ENCODE peak calls at places on chromosomes 12 and 14, in nine cellular contexts. R is lower leg skin, X is AG04450, U is kidney, L is fibroblast of mammary gland, M is uterus, E is suprapubic skin, Z is brain microvascular endothelial cell, W is A549. Q is an unnamed sample.

GRCh38 chr14:47149326-47149725 is 497.7 kb upstream of the RPL10L start:
- DNase-seq in R (no peak), X (no peak), U (no peak), L (no peak), M (no peak), E (no peak), Z (peak; percentile 61), W (no peak), Q (peak; percentile 18)

GRCh38 chr14:88986146-88986841 is 161.8 kb downstream of the TTC8 start:
- DNase-seq in R (no peak), X (peak; percentile 58), U (no peak), L (peak; percentile 92), M (no peak), E (no peak), Z (peak; percentile 88), W (peak; percentile 84), Q (peak; percentile 79)

GRCh38 chr12:116455540-116456306 is 103.5 kb upstream of the MAP1LC3B2 start:
- DNase-seq in R (peak; percentile 94), X (peak; percentile 78), U (peak; percentile 84), L (peak; percentile 98), M (peak; percentile 93), E (peak; percentile 87), Z (peak; percentile 97), W (peak; percentile 93), Q (peak; percentile 97)

GRCh38 chr12:68538722-68539614 is 71.7 kb upstream of the RAP1B start:
- DNase-seq in R (no peak), X (no peak), U (peak; percentile 85), L (peak; percentile 70), M (peak; percentile 68), E (peak; percentile 84), Z (peak; percentile 62), W (no peak), Q (peak; percentile 78)

GRCh38 chr14:82621881-82622450 is 1088.3 kb upstream of the SEL1L start:
- DNase-seq in R (no peak), X (no peak), U (no peak), L (no peak), M (no peak), E (no peak), Z (no peak), W (no peak), Q (no peak)

GRCh38 chr12:102896067-102896466 is 21.0 kb downstream of the PAH start:
- DNase-seq in R (no peak), X (no peak), U (no peak), L (no peak), M (no peak), E (no peak), Z (no peak), W (no peak), Q (no peak)

GRCh38 chr14:36238666-36239363 is 62.3 kb upstream of the PTCSC3 start:
- DNase-seq in R (no peak), X (peak; percentile 23), U (no peak), L (peak; percentile 92), M (no peak), E (no peak), Z (peak; percentile 60), W (no peak), Q (peak; percentile 44)

GRCh38 chr14:62532186-62532585 is 513.1 kb downstream of the KCNH5 start:
- DNase-seq in R (no peak), X (no peak), U (no peak), L (no peak), M (no peak), E (no peak), Z (no peak), W (no peak), Q (peak; percentile 14)

GRCh38 chr12:113103756-113104450 is 31.7 kb downstream of the RASAL1 start:
- DNase-seq in R (no peak), X (no peak), U (peak; percentile 76), L (no peak), M (no peak), E (no peak), Z (no peak), W (peak; percentile 36), Q (no peak)

GRCh38 chr14:34220921-34221320 is 241.1 kb downstream of the SPTSSA start:
- DNase-seq in R (no peak), X (no peak), U (no peak), L (no peak), M (no peak), E (no peak), Z (no peak), W (no peak), Q (no peak)

GRCh38 chr12:98296462-98297079 is 218.8 kb upstream of the TMPO start:
- DNase-seq in R (no peak), X (no peak), U (no peak), L (no peak), M (no peak), E (no peak), Z (no peak), W (no peak), Q (no peak)

GRCh38 chr12:3489057-3489456 is 1.9 kb upstream of the PRMT8 start:
- DNase-seq in R (no peak), X (no peak), U (no peak), L (peak; percentile 50), M (no peak), E (no peak), Z (peak; percentile 78), W (no peak), Q (peak; percentile 22)

GRCh38 chr12:125329239-125330238 is 264.3 kb downstream of the AACS start:
- DNase-seq in R (peak; percentile 76), X (no peak), U (no peak), L (no peak), M (no peak), E (no peak), Z (no peak), W (no peak), Q (no peak)

GRCh38 chr12:125336246-125336645 is 271.0 kb downstream of the AACS start:
- DNase-seq in R (no peak), X (no peak), U (no peak), L (no peak), M (no peak), E (no peak), Z (no peak), W (no peak), Q (no peak)

GRCh38 chr12:125332900-125333299 is 267.7 kb downstream of the AACS start:
- DNase-seq in R (peak; percentile 28), X (no peak), U (no peak), L (no peak), M (no peak), E (no peak), Z (no peak), W (no peak), Q (no peak)

GRCh38 chr12:125331342-125332052 is 266.3 kb downstream of the AACS start:
- DNase-seq in R (peak; percentile 45), X (no peak), U (no peak), L (no peak), M (no peak), E (no peak), Z (no peak), W (no peak), Q (peak; percentile 0)

GRCh38 chr12:125330645-125331341 is 265.6 kb downstream of the AACS start:
- DNase-seq in R (peak; percentile 88), X (no peak), U (peak; percentile 79), L (peak; percentile 6), M (peak; percentile 22), E (no peak), Z (peak; percentile 9), W (peak; percentile 44), Q (peak; percentile 34)
- H3K4me3 ChIP-seq in R (no peak overlapping the region), X (peak overlapping the region; percentile 36), U (peak overlapping the region; percentile 58), L (no peak overlapping the region), M (no peak overlapping the region), E (peak overlapping the region; percentile 40), Z (peak overlapping the region; percentile 41), W (peak overlapping the region; percentile 39), Q (peak overlapping the region; percentile 38)

DNA sequence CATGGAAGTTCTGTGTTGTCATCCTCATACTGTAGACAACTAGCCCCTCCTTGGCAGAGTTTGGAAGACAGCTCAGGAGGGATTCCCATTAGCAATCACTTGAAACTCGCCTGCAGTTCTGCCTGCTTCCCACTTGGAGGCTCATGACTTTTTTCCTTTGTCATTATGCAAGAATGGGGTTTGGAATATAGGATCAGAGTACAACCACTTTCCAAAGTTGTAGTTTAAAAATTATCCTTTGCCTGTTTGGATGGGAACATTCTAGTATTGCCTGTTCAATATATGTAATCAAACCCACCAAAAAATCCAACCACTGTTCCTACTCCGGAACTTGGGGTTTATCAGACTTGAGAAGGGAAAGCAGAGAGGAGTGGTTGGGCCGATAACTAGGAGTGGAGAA is 2.1 kb upstream of the GPD1 start:
- DNase-seq in R (no peak), X (peak; percentile 42), U (no peak), L (peak; percentile 59), M (no peak), E (no peak), Z (no peak), W (peak; percentile 57), Q (peak; percentile 56)
- TF ChIP-seq CTCF in R (no peak), X (peak; percentile 64), U (peak; percentile 32), L (peak; percentile 57), M (peak; percentile 17), E (no peak), Z (peak; percentile 69), W (peak; percentile 30), Q (peak; percentile 54)

GRCh38 chr12:85425926-85426325 is 145.9 kb downstream of the ALX1 start:
- DNase-seq in R (no peak), X (no peak), U (no peak), L (no peak), M (no peak), E (no peak), Z (no peak), W (no peak), Q (no peak)
- H3K4me3 ChIP-seq in R (no peak overlapping the region), X (no peak overlapping the region), U (no peak overlapping the region), L (no peak overlapping the region), M (no peak overlapping the region), E (no peak overlapping the region), Z (no peak overlapping the region), W (no peak overlapping the region), Q (no peak overlapping the region)

GRCh38 chr14:90191154-90191553 is 65.2 kb upstream of the PSMC1 start:
- DNase-seq in R (no peak), X (no peak), U (no peak), L (no peak), M (no peak), E (no peak), Z (no peak), W (no peak), Q (no peak)

GRCh38 chr14:90191585-90191984 is 64.8 kb upstream of the PSMC1 start:
- DNase-seq in R (no peak), X (no peak), U (no peak), L (no peak), M (no peak), E (no peak), Z (no peak), W (peak; percentile 10), Q (no peak)

GRCh38 chr14:90194706-90195105 is 61.6 kb upstream of the PSMC1 start:
- DNase-seq in R (no peak), X (no peak), U (no peak), L (no peak), M (no peak), E (no peak), Z (no peak), W (no peak), Q (no peak)

GRCh38 chr14:90198541-90198940 is 57.8 kb upstream of the PSMC1 start:
- DNase-seq in R (no peak), X (no peak), U (no peak), L (no peak), M (no peak), E (no peak), Z (no peak), W (no peak), Q (no peak)

DNA sequence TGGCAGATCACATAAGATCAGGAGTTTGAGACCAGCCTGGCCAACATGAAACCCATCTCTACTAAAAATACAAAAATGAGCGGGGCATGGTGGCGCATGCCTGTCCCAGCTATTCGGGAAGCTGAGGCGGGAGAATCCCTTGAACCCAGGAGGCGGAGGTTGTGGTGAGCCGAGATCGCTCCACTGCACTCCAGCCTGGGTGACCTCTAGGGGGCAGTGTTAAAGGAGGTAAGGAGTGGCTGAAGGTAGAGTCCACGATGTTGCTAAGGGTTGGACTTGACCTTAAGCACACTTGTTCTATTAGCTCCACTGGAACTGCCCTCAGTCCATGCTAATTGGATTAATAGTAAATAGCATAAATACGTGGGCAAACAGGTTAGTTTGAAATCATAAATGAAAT is 62.4 kb upstream of the PSMC1 start:
- DNase-seq in R (no peak), X (no peak), U (no peak), L (no peak), M (no peak), E (no peak), Z (no peak), W (peak; percentile 23), Q (no peak)
- TF ChIP-seq CTCF in R (no peak), X (peak; percentile 26), U (no peak), L (peak; percentile 18), M (no peak), E (no peak), Z (peak; percentile 45), W (peak; percentile 25), Q (peak; percentile 24)